ENCODE peak calls at places on chromosome 5, in four cellular contexts. A, D, T and V are unnamed samples.

GRCh38 chr5:42337143-42337542 is 86.1 kb upstream of the GHR start:
- DNase-seq in D (peak; percentile 44), A (no peak), T (no peak), V (no peak)

GRCh38 chr5:143228597-143229293 is 174.7 kb downstream of the NR3C1 start:
- DNase-seq in D (no peak), T (no peak), A (no peak), V (no peak)

GRCh38 chr5:179385892-179386291 is 40.6 kb upstream of the ADAMTS2 start:
- DNase-seq in A (no peak), D (no peak), T (no peak), V (no peak)

GRCh38 chr5:82019342-82020138 is 47.7 kb downstream of the ATG10 start:
- DNase-seq in A (no peak), D (no peak), T (no peak), V (no peak)

GRCh38 chr5:54874337-54875021 is 110.9 kb downstream of the ESM1 start:
- DNase-seq in T (peak; percentile 21), A (no peak), D (no peak), V (no peak)

GRCh38 chr5:58188287-58188651 is 271.6 kb downstream of the PLK2 start:
- DNase-seq in D (no peak), A (no peak), T (peak; percentile 91), V (no peak)

GRCh38 chr5:113236536-113237308 is 198.1 kb downstream of the TSSK1B start:
- DNase-seq in D (no peak), T (no peak), A (no peak), V (no peak)

GRCh38 chr5:176490291-176490690 is 42.1 kb downstream of the FAF2 start:
- DNase-seq in A (no peak), D (no peak), T (no peak), V (no peak)

GRCh38 chr5:111111956-111112355 is 19.8 kb downstream of the WDR36 start:
- DNase-seq in D (no peak), A (no peak), T (no peak), V (no peak)

GRCh38 chr5:75720882-75721281 is 3.6 kb upstream of the POC5 start:
- DNase-seq in A (no peak), D (no peak), T (peak; percentile 32), V (no peak)

GRCh38 chr5:41857989-41858388 is 12.2 kb downstream of the OXCT1 start:
- DNase-seq in A (no peak), D (no peak), T (no peak), V (no peak)

GRCh38 chr5:151158287-151158661 is 695 bp upstream of the ANXA6 start:
- DNase-seq in A (no peak), D (no peak), T (no peak), V (no peak)

GRCh38 chr5:119435436-119436132 is 16.7 kb upstream of the HSD17B4 start:
- DNase-seq in D (peak; percentile 92), A (peak; percentile 91), T (peak; percentile 32), V (peak; percentile 15)

GRCh38 chr5:127228540-127229184 is 61.9 kb upstream of the MEGF10 start:
- DNase-seq in A (no peak), T (no peak), D (peak; percentile 44), V (no peak)

GRCh38 chr5:137833463-137833862 is 34.2 kb upstream of the MYOT start:
- DNase-seq in A (no peak), D (no peak), T (peak; percentile 88), V (no peak)

GRCh38 chr5:53246042-53246836 is 136.7 kb upstream of the MOCS2 start:
- DNase-seq in T (peak; percentile 93), A (no peak), D (no peak), V (no peak)

GRCh38 chr5:172665049-172665541 is 24.0 kb downstream of the NEURL1B start:
- DNase-seq in D (no peak), T (no peak), A (no peak), V (no peak)

GRCh38 chr5:139565411-139566305 is 4.5 kb downstream of the UBE2D2 start:
- DNase-seq in A (no peak), D (no peak), T (no peak), V (no peak)

DNA sequence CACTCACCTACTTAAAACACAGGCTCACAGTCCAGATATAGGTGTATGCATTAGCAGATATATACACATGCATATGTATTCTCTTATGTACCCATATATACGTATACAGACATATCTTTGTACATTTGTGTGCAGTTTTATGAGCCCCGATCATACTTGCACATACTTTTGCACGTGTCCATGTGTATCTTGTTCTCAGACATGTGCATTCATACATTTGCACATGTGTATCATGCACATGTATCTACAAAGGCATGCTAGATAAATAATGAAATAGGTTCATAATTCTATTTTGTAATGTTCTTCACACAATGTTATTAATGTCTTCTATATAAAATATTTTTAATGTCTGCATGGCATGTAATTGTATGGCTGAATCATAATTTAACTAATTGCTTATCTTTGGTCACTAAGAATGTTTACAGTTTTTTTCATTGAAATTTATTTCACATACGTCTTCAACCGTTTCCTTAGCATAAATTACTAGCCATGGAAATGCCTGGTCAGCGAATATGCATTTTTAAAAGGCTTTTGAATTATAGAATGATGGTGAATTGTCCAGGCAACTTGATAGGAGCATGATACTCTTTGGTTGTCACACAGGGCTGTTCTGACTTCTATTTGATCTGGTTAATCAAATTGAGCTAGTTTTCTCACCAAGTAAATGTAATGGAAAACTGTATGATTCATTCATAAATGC is 2.6 kb downstream of the NDFIP1 start:
- DNase-seq in D (no peak), T (no peak), A (no peak), V (no peak)
- H3K4me1 ChIP-seq in D (peaks cover 48% of the 10 kb centered on the region), T (peaks cover 20% of the 10 kb centered on the region), A (peaks cover 23% of the 10 kb centered on the region), V (peaks cover 67% of the 10 kb centered on the region)

GRCh38 chr5:1388383-1388967 is 43.6 kb upstream of the CLPTM1L start:
- DNase-seq in D (no peak), T (no peak), A (no peak), V (no peak)
- H3K27ac ChIP-seq in D (no peak overlapping the region), T (no peak overlapping the region), A (no peak overlapping the region), V (no peak overlapping the region)

DNA sequence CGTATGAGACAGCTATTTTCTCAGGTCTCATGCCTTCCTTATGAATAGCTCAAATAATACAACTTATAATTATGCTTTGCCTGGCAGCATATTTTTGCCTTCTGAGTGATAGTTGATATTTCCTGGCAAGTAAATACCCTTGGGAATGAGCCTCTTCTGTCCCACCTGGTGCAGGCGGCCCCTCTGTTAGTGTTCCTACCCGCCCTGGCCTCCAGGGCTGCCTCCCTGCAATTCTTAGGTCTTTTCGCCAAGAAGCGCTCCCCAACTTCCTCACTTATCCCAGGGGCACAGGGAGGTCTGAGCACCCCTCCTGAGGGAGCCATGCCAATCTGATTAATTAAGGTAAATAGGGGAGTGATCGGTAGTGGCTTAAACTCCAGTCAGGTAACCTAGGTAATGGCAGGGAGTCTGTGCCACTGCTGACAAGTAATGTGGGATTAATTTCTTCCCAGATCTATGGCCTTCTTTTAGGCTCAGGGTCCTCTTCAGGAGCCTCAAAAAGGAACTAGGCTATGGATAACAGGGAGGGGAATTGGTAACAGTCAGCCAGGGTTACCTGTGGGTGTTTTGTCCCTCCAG is 81.5 kb downstream of the GALNT10 start:
- DNase-seq in T (no peak), A (no peak), D (no peak), V (no peak)
- H3K4me1 ChIP-seq in T (peaks cover 5% of the 10 kb centered on the region), A (peaks cover 26% of the 10 kb centered on the region), D (peaks cover 28% of the 10 kb centered on the region), V (no peaks in the 10 kb centered on the region)

GRCh38 chr5:67234671-67235176 is 38.1 kb upstream of the CD180 start:
- DNase-seq in T (peak; percentile 67), A (peak; percentile 52), D (peak; percentile 62), V (no peak)

GRCh38 chr5:67238191-67238590 is 41.6 kb upstream of the CD180 start:
- DNase-seq in T (no peak), A (no peak), D (no peak), V (no peak)

GRCh38 chr5:67233075-67233474 is 36.5 kb upstream of the CD180 start:
- DNase-seq in D (no peak), A (no peak), T (no peak), V (no peak)

GRCh38 chr5:67240846-67241245 is 44.2 kb upstream of the CD180 start:
- DNase-seq in D (no peak), A (no peak), T (no peak), V (no peak)

GRCh38 chr5:67235399-67236110 is 39.0 kb upstream of the CD180 start:
- DNase-seq in A (no peak), D (no peak), T (no peak), V (no peak)
- H3K27ac ChIP-seq in A (peak overlapping the region; percentile 70), D (peak overlapping the region; percentile 71), T (no peak overlapping the region), V (peak overlapping the region; percentile 16)

GRCh38 chr5:170266570-170267379 is 30.8 kb downstream of the LCP2 start:
- DNase-seq in D (no peak), T (no peak), A (no peak), V (no peak)

GRCh38 chr5:170268153-170268689 is 29.4 kb downstream of the LCP2 start:
- DNase-seq in T (no peak), D (no peak), A (no peak), V (no peak)

GRCh38 chr5:170263906-170264305 is 31.1 kb downstream of the C5orf58 start:
- DNase-seq in T (no peak), D (no peak), A (no peak), V (no peak)

GRCh38 chr5:170267431-170268152 is 30.0 kb downstream of the LCP2 start:
- DNase-seq in A (peak; percentile 78), T (peak; percentile 42), D (no peak), V (no peak)

DNA sequence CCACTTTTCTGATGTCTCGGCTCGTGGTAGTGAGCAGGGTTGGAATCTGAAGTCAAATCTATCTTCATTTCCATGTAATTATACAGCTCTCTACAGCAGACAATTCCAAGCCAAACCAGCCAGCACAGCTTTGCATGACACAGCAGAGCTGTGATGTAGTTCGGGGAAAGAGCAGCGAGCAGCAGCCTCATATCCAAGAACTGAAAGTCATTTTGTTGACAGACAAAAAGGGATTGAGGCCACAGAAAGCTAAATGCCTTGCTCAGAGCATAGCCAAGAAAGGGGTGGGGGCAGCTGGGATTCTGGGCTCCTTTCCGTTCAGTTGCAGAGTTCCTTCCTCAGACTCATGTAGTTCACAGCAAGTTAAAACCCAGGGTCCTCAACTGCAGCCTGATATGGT is 32.0 kb downstream of the LCP2 start:
- DNase-seq in A (no peak), D (no peak), T (no peak), V (no peak)
- H3K4me1 ChIP-seq in A (peaks cover 38% of the 10 kb centered on the region), D (peaks cover 48% of the 10 kb centered on the region), T (no peaks in the 10 kb centered on the region), V (peaks cover 15% of the 10 kb centered on the region)

DNA sequence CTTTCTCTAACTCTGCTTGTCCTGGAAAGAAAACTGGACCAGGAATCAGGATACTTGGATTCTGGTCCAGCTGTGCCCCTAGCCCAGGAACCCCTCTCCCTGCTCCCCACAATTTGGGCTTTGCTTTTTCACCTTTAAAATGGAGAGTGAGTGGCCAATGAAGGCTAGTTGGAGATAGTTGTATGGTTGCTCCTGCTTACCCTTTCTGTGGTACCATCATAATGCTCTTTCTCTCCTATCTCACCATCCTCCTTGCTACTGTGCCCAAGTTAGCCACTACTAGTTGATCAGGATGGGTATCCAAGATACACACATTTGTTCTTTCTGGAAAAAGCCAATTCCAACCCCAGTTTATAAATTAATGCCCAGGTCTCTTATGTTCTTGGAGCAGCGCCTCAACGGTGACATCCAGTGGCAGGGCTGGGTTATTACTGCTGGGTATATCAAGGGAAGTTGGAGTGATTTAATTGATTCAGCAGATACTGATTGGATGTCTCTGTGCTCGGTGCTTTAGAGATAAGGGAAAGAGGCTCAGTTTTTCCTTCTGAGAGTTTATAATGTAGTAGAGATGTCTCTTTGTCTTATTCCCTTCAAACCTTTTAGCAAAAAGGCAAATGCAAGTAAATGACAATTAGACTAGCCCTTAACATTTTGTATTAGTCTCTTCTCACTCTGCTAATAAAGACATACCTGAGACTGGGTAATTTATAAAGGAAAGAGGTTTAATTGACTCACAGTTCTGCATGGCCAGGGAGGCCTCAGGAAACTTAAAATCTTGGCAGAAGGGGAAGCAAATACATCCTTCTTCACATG is 38.5 kb downstream of the FAXDC2 start:
- DNase-seq in T (peak; percentile 38), A (peak; percentile 66), D (no peak), V (no peak)
- H3K27ac ChIP-seq in T (no peak overlapping the region), A (no peak overlapping the region), D (no peak overlapping the region), V (no peak overlapping the region)